ENCODE peak calls at places on chromosomes 16 and 17, in ten cellular contexts. T is MM.1S, Q is upper lobe of right lung, K is IMR-90, A is breast epithelium, W is thoracic aorta, O is A549, F is left lung, I is mucosa of descending colon, S is stomach. G is an unnamed sample. For H3K9me3 and H3K4me1, the result is how much of the 10 kb centered on the place peaks cover.

GRCh38 chr17:81253358-81254131 is 14.4 kb downstream of the NDUFAF8 start:
- DNase-seq in F (no peak), T (no peak), A (no peak), K (peak), O (peak), W (no peak), Q (no peak), I (peak), S (peak), G (peak)

GRCh38 chr17:13437966-13438779 is 163.6 kb downstream of the HS3ST3A1 start:
- DNase-seq in T (no peak), K (no peak), F (no peak), I (peak), W (no peak), S (no peak), O (no peak), Q (no peak), A (no peak), G (no peak)

GRCh38 chr16:64892843-64893242 is 229.0 kb downstream of the CDH11 start:
- DNase-seq in S (no peak), A (no peak), O (no peak), T (no peak), W (no peak), K (peak), F (no peak), Q (no peak), I (no peak), G (no peak)

GRCh38 chr17:34156401-34156740 is 98.7 kb upstream of the CCL2 start:
- DNase-seq in A (no peak), O (no peak), K (no peak), W (no peak), I (no peak), S (no peak), Q (no peak), T (no peak), F (no peak), G (no peak)

GRCh38 chr17:80704894-80705293 is 160.3 kb downstream of the RPTOR start:
- DNase-seq in A (no peak), F (peak), I (no peak), S (no peak), Q (no peak), W (no peak), K (no peak), O (no peak), T (no peak), G (no peak)

GRCh38 chr17:39753514-39754160 is 15.9 kb downstream of the GRB7 start:
- DNase-seq in I (peak), T (peak), O (no peak), K (no peak), Q (no peak), F (peak), S (peak), W (no peak), A (peak), G (no peak)

GRCh38 chr17:60157487-60158040 is 7.8 kb downstream of the CA4 start:
- DNase-seq in F (no peak), Q (no peak), I (peak), O (no peak), W (no peak), A (no peak), K (no peak), S (no peak), T (no peak), G (no peak)

GRCh38 chr17:57577751-57578607 is 167.1 kb downstream of the CCDC182 start:
- DNase-seq in S (no peak), Q (no peak), A (no peak), W (no peak), F (no peak), O (no peak), I (no peak), T (no peak), K (peak), G (peak)

GRCh38 chr16:19578378-19578851 is 22.9 kb downstream of the VPS35L start:
- DNase-seq in W (no peak), Q (no peak), O (no peak), K (no peak), A (no peak), T (no peak), I (no peak), S (no peak), F (no peak), G (no peak)

GRCh38 chr17:77279448-77280303 is 138.9 kb downstream of the SEC14L1 start:
- DNase-seq in T (no peak), I (peak), W (no peak), F (no peak), K (peak), A (peak), O (no peak), Q (peak), S (peak), G (peak)

GRCh38 chr17:3447625-3448024 is 14.0 kb upstream of the OR1E2 start:
- DNase-seq in T (no peak), W (no peak), A (no peak), F (no peak), O (no peak), K (no peak), Q (no peak), I (no peak), S (no peak), G (peak)

GRCh38 chr17:82804442-82805191 is 35.2 kb downstream of the ZNF750 start:
- DNase-seq in W (no peak), K (peak), T (no peak), S (peak), I (peak), A (peak), O (no peak), F (peak), Q (no peak), G (no peak)

GRCh38 chr17:74759243-74759801 is 10.9 kb downstream of the NHERF1 start:
- DNase-seq in O (no peak), I (no peak), A (no peak), T (peak), K (no peak), W (no peak), F (peak), S (no peak), Q (no peak), G (no peak)

GRCh38 chr16:86524029-86524428 is 13.7 kb downstream of the FOXF1 start:
- DNase-seq in O (no peak), T (no peak), K (no peak), A (no peak), S (no peak), I (no peak), F (peak), Q (peak), W (no peak), G (no peak)

GRCh38 chr17:37671813-37672544 is 28.7 kb upstream of the DDX52 start:
- DNase-seq in Q (no peak), K (peak), I (no peak), T (no peak), O (peak), A (no peak), W (no peak), S (no peak), F (no peak), G (no peak)

GRCh38 chr17:69335018-69335417 is 8.1 kb upstream of the ABCA5 start:
- DNase-seq in K (peak), T (peak), F (no peak), W (no peak), O (peak), A (no peak), Q (no peak), I (no peak), S (no peak), G (peak)

GRCh38 chr16:30032083-30032819 is 1.2 kb upstream of the TLCD3B start:
- DNase-seq in T (peak), F (peak), O (no peak), A (no peak), I (no peak), S (peak), Q (no peak), W (no peak), K (peak), G (peak)

GRCh38 chr16:88284101-88284500 is 98.7 kb upstream of the ZNF469 start:
- DNase-seq in S (no peak), W (no peak), Q (no peak), A (no peak), O (no peak), F (no peak), T (no peak), I (no peak), K (no peak), G (no peak)
- H3K9me3 ChIP-seq in S (under half), W (under half), Q (under half), A (under half), O (half or more), F (under half), T (under half), I (under half), K (under half), G (under half)

DNA sequence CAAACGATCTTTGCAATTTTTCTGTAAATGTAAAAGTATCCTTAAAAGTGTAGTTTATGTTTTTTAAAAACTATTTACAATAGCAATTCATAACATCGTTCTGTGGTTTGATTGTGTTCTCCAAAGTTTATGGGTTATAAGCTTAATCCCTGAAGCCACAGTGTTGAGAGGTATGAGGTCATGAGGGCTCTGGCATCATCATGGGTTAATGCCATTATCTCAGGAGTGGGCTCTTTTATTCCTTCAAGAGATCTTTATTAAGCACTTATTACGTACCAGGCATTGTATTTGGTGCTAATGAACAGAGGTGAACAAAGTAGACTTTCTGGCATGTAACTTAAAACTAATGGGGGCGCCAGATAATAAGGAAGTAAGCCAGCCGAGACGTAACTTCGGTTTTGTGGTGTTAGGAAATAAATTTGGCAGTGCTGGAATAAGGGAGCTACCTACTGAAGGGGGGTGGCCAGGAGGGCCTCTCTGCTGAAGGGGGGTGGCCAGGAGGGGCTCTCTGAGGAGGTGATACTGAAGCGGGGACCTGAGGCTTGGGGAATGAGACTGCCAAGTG is 158.1 kb downstream of the VPS53 start:
- DNase-seq in A (no peak), F (no peak), T (no peak), W (no peak), Q (no peak), O (no peak), I (no peak), K (no peak), S (no peak), G (peak)
- TF ChIP-seq CTCF in A (no peak), F (no peak), T (no peak), W (no peak), Q (no peak), O (no peak), I (no peak), K (no peak), S (no peak), G (peak)

GRCh38 chr17:49551221-49552069 is 24.2 kb upstream of the NXPH3 start:
- DNase-seq in S (no peak), Q (no peak), I (no peak), F (no peak), A (no peak), W (no peak), T (no peak), O (no peak), K (no peak), G (no peak)

GRCh38 chr17:49548506-49549310 is 27.0 kb upstream of the NXPH3 start:
- DNase-seq in A (no peak), S (peak), I (no peak), T (no peak), W (no peak), F (no peak), Q (peak), K (peak), O (peak), G (peak)

GRCh38 chr17:49549311-49549605 is 26.4 kb upstream of the NXPH3 start:
- DNase-seq in F (no peak), T (no peak), Q (no peak), K (no peak), A (no peak), W (no peak), S (no peak), I (no peak), O (no peak), G (no peak)

GRCh38 chr17:49548051-49548505 is 27.6 kb upstream of the NXPH3 start:
- DNase-seq in F (no peak), Q (no peak), W (no peak), K (no peak), O (no peak), T (no peak), A (no peak), S (no peak), I (no peak), G (no peak)

GRCh38 chr17:49549691-49550678 is 25.7 kb upstream of the NXPH3 start:
- DNase-seq in A (no peak), I (no peak), S (no peak), F (no peak), T (no peak), Q (peak), W (no peak), K (no peak), O (no peak), G (no peak)
- H3K4me1 ChIP-seq in A (under half), I (under half), S (under half), F (under half), T (under half), Q (under half), W (under half), K (under half), O (under half), G (under half)

DNA sequence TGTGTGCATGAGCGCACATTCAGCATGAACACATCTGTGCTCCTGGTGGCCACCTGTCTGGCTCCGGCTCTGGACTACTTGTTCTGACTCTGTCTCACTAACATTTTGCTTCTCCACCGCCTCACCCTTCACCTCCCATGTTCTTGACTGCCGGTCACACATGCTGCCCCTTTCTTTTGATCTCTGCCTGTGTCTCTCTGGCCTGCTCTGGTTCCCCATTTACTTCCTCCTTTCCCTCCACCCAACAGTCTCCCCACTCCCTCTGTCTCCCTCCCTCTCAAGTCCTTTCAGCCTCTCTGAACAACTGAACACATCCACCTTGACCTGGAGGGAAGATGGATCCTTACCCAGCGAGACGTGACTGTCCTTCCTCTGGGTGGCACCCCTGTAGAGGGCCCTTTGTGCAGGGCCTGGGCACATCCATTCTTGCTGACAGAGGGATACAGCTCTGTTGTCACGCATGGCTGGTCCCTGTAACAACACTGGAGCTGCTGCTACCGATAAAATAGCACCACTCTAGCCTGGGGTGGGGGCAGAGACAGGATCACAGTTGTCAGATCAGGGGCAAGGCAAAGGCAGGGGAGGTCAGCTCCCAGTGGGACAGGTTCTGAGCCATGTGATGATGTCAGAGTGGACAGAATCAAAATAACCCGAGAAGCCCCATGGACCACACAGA is 11.0 kb downstream of the ZSCAN32 start:
- DNase-seq in I (no peak), K (no peak), W (no peak), S (no peak), A (no peak), T (no peak), F (no peak), O (no peak), Q (no peak), G (no peak)
- H3K9me3 ChIP-seq in I (half or more), K (half or more), W (half or more), S (half or more), A (half or more), T (under half), F (half or more), O (half or more), Q (under half), G (under half)

DNA sequence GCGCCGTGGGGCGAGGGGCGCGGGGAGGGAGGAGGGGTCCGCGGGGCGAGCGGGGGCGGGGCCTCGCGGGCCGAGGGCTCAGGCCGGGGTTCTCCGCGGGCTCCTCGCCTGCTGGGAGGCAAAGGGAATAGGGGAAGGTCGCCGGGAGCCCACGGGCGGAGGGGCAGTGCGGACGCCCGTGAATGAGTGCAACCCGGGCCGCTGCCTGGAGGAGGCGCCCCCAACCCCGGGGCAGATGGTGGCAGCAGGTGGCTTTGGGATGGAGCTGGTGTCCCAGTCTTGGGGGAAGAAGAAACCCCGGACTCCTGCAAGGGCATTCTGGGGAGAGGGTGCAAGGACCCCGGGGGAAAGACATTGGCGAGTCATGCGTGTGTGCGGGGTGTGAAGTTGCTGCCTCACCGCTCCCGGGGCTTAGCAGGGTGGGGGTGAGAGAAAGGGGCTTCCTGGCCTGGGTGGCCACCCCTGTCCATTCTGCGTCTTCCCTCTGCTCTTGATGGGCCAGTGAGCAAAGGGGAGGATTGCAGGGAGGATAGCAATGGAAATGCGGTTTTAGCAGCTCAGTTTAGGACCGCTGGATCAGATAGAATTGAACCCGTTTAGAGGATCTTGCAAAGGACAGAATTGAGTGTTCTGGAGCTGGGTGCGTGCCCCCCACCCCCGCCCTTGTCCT is 508 bp downstream of the KIAA0513 start:
- DNase-seq in F (no peak), K (no peak), W (no peak), O (no peak), A (no peak), S (no peak), Q (peak), T (no peak), I (peak), G (no peak)
- TF ChIP-seq CTCF in F (no peak), K (peak), W (peak), O (no peak), A (no peak), S (no peak), Q (peak), T (peak), I (no peak), G (peak)

DNA sequence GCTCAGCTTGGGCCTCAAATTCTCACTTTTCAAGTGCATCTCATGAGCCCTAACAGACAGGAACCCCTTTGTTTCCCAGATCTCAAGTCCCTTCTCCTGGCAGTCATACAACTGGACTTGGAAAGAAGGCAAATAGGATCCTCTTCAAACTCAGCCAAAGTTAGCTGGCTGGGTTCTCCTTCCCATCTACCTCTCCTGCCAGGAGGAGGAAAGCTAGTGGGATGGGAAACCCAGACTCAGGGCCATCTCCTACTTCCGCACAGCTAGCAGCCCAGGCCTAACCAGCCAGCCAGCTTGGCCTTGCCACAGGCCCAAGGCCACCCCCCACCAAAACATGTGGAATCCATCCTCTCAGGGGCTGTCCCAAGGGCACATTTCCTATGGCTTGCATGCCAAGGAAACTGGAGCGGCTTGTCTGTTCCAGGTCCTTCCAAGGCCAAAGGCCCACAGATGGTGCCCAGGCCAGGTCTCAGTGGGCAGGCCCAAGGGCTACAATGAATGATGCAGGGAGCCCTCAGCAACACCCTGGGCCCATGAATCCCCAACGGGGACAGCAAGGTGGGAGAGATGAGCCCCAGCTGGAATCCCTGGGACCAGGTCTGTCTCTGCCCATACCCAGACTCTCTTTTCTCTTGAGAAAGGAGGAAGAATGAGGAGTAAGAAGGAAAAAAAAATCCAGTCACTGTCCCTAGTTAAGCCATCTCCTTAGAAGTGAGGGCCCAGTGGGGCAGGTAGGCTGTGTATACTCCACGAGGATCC is 1.7 kb downstream of the SMARCD2 start:
- DNase-seq in Q (no peak), T (no peak), F (no peak), S (no peak), O (no peak), K (peak), A (no peak), I (no peak), W (no peak), G (no peak)
- H3K4me1 ChIP-seq in Q (under half), T (under half), F (under half), S (half or more), O (under half), K (under half), A (under half), I (under half), W (half or more), G (under half)

G was measured in cardiac muscle cell.